ENCODE peak calls at places on chromosomes 4 and X, in six cellular contexts. One of them, this sample, is unnamed.

GRCh38 chrX:117840645-117841044 is 276.0 kb downstream of the KLHL13 start:
- DNase-seq in K562: no peak
- DNase-seq in HepG2: no peak
- DNase-seq in GM12878: no peak
- DNase-seq in NB4: no peak
- DNase-seq in endothelial cell of umbilical vein: no peak
- DNase-seq in this sample: no peak

GRCh38 chr4:13750594-13750993 is 123.1 kb upstream of the BOD1L1 start:
- DNase-seq in NB4: no peak
- DNase-seq in endothelial cell of umbilical vein: no peak
- DNase-seq in K562: no peak
- DNase-seq in GM12878: no peak
- DNase-seq in HepG2: no peak
- DNase-seq in this sample: no peak

GRCh38 chrX:12956704-12957541 is 18.0 kb upstream of the TMSB4X start:
- DNase-seq in K562: peak; percentile 46
- DNase-seq in HepG2: no peak
- DNase-seq in NB4: peak; percentile 91
- DNase-seq in endothelial cell of umbilical vein: peak; percentile 77
- DNase-seq in GM12878: peak; percentile 91
- DNase-seq in this sample: peak; percentile 67

GRCh38 chr4:164977243-164978164 is at the start of gene TRIM61:
- DNase-seq in K562: no peak
- DNase-seq in GM12878: peak; percentile 54
- DNase-seq in NB4: no peak
- DNase-seq in endothelial cell of umbilical vein: no peak
- DNase-seq in HepG2: no peak
- DNase-seq in this sample: no peak

GRCh38 chrX:155188786-155189185 is 27.5 kb upstream of the VBP1 start:
- DNase-seq in endothelial cell of umbilical vein: no peak
- DNase-seq in HepG2: no peak
- DNase-seq in K562: no peak
- DNase-seq in NB4: peak; percentile 91
- DNase-seq in GM12878: no peak
- DNase-seq in this sample: no peak

GRCh38 chrX:3268804-3269203 is 77.6 kb downstream of the MXRA5 start:
- DNase-seq in K562: no peak
- DNase-seq in NB4: no peak
- DNase-seq in GM12878: no peak
- DNase-seq in HepG2: no peak
- DNase-seq in endothelial cell of umbilical vein: peak; percentile 3
- DNase-seq in this sample: no peak

GRCh38 chrX:77572322-77572721 is 125.1 kb downstream of the FGF16 start:
- DNase-seq in HepG2: no peak
- DNase-seq in endothelial cell of umbilical vein: no peak
- DNase-seq in GM12878: no peak
- DNase-seq in NB4: no peak
- DNase-seq in K562: no peak
- DNase-seq in this sample: no peak

GRCh38 chr4:103032575-103032974 is 13.1 kb upstream of the SLC9B1 start:
- DNase-seq in GM12878: no peak
- DNase-seq in NB4: peak; percentile 75
- DNase-seq in K562: peak; percentile 46
- DNase-seq in HepG2: peak; percentile 52
- DNase-seq in endothelial cell of umbilical vein: peak; percentile 6
- DNase-seq in this sample: peak; percentile 56

GRCh38 chr4:113593400-113594230 is 167.9 kb downstream of the CAMK2D start:
- DNase-seq in K562: no peak
- DNase-seq in HepG2: no peak
- DNase-seq in GM12878: peak; percentile 8
- DNase-seq in endothelial cell of umbilical vein: no peak
- DNase-seq in NB4: no peak
- DNase-seq in this sample: no peak

GRCh38 chr4:166386491-166387367 is 513.7 kb downstream of the TLL1 start:
- DNase-seq in NB4: no peak
- DNase-seq in K562: no peak
- DNase-seq in GM12878: no peak
- DNase-seq in endothelial cell of umbilical vein: no peak
- DNase-seq in HepG2: no peak
- DNase-seq in this sample: peak; percentile 4

GRCh38 chr4:85733798-85734197 is 258.8 kb downstream of the ARHGAP24 start:
- DNase-seq in HepG2: no peak
- DNase-seq in K562: no peak
- DNase-seq in endothelial cell of umbilical vein: no peak
- DNase-seq in GM12878: no peak
- DNase-seq in NB4: no peak
- DNase-seq in this sample: no peak

GRCh38 chr4:107600456-107600855 is 119.6 kb downstream of the PAPSS1 start:
- DNase-seq in K562: no peak
- DNase-seq in GM12878: no peak
- DNase-seq in HepG2: no peak
- DNase-seq in NB4: no peak
- DNase-seq in endothelial cell of umbilical vein: no peak
- DNase-seq in this sample: no peak

GRCh38 chr4:140095694-140096482 is 58.1 kb downstream of the MAML3 start:
- DNase-seq in NB4: peak; percentile 80
- DNase-seq in HepG2: no peak
- DNase-seq in GM12878: no peak
- DNase-seq in K562: no peak
- DNase-seq in endothelial cell of umbilical vein: peak; percentile 95
- DNase-seq in this sample: peak; percentile 98

GRCh38 chr4:81845273-81845672 is 373.6 kb upstream of the RASGEF1B start:
- DNase-seq in K562: no peak
- DNase-seq in endothelial cell of umbilical vein: no peak
- DNase-seq in GM12878: no peak
- DNase-seq in NB4: no peak
- DNase-seq in HepG2: no peak
- DNase-seq in this sample: no peak

GRCh38 chr4:100093091-100093866 is 97.0 kb downstream of the DDIT4L start:
- DNase-seq in K562: peak; percentile 55
- DNase-seq in NB4: peak; percentile 79
- DNase-seq in GM12878: peak; percentile 43
- DNase-seq in HepG2: peak; percentile 65
- DNase-seq in endothelial cell of umbilical vein: peak; percentile 89
- DNase-seq in this sample: peak; percentile 43

GRCh38 chr4:143302526-143302925 is 34.1 kb upstream of the GAB1 start:
- DNase-seq in endothelial cell of umbilical vein: peak; percentile 8
- DNase-seq in HepG2: no peak
- DNase-seq in GM12878: no peak
- DNase-seq in NB4: no peak
- DNase-seq in K562: no peak
- DNase-seq in this sample: no peak

GRCh38 chrX:1507511-1508463 is 29.2 kb downstream of the P2RY8 start:
- DNase-seq in K562: no peak
- DNase-seq in GM12878: peak; percentile 95
- DNase-seq in HepG2: no peak
- DNase-seq in NB4: peak; percentile 72
- DNase-seq in endothelial cell of umbilical vein: no peak
- DNase-seq in this sample: no peak

GRCh38 chr4:186486172-186486571 is 69.2 kb downstream of the MTNR1A start:
- DNase-seq in GM12878: no peak
- DNase-seq in NB4: no peak
- DNase-seq in endothelial cell of umbilical vein: no peak
- DNase-seq in HepG2: no peak
- DNase-seq in K562: no peak
- DNase-seq in this sample: no peak

GRCh38 chrX:101040197-101040596 is 11.7 kb downstream of the TRMT2B start:
- DNase-seq in HepG2: no peak
- DNase-seq in K562: no peak
- DNase-seq in endothelial cell of umbilical vein: no peak
- DNase-seq in GM12878: no peak
- DNase-seq in NB4: no peak
- DNase-seq in this sample: no peak

GRCh38 chr4:85756938-85757337 is 282.0 kb downstream of the ARHGAP24 start:
- DNase-seq in GM12878: no peak
- DNase-seq in NB4: peak; percentile 23
- DNase-seq in HepG2: no peak
- DNase-seq in K562: peak; percentile 8
- DNase-seq in endothelial cell of umbilical vein: peak; percentile 68
- DNase-seq in this sample: no peak

GRCh38 chr4:74794341-74794801 is at the start of gene BTC:
- DNase-seq in GM12878: no peak
- DNase-seq in endothelial cell of umbilical vein: no peak
- DNase-seq in K562: no peak
- DNase-seq in NB4: no peak
- DNase-seq in HepG2: peak; percentile 30
- DNase-seq in this sample: peak; percentile 64

GRCh38 chr4:3218824-3219760 is 29.9 kb upstream of the MSANTD1 start:
- DNase-seq in K562: no peak
- DNase-seq in NB4: no peak
- DNase-seq in HepG2: no peak
- DNase-seq in GM12878: no peak
- DNase-seq in endothelial cell of umbilical vein: no peak
- DNase-seq in this sample: no peak

GRCh38 chr4:90540536-90540935 is 413.3 kb downstream of the CCSER1 start:
- DNase-seq in GM12878: no peak
- DNase-seq in HepG2: no peak
- DNase-seq in NB4: no peak
- DNase-seq in K562: no peak
- DNase-seq in endothelial cell of umbilical vein: no peak
- DNase-seq in this sample: no peak
- TF ChIP-seq MYC in GM12878: no peak
- TF ChIP-seq MYC in HepG2: no peak
- TF ChIP-seq MYC in NB4: no peak
- TF ChIP-seq MYC in K562: no peak
- TF ChIP-seq MYC in endothelial cell of umbilical vein: no peak
- TF ChIP-seq MYC in this sample: no peak

GRCh38 chr4:92104506-92104905 is 199.3 kb upstream of the GRID2 start:
- DNase-seq in GM12878: no peak
- DNase-seq in NB4: peak; percentile 73
- DNase-seq in endothelial cell of umbilical vein: no peak
- DNase-seq in HepG2: no peak
- DNase-seq in K562: no peak
- DNase-seq in this sample: no peak
- TF ChIP-seq MYC in GM12878: no peak
- TF ChIP-seq MYC in NB4: no peak
- TF ChIP-seq MYC in endothelial cell of umbilical vein: no peak
- TF ChIP-seq MYC in HepG2: no peak
- TF ChIP-seq MYC in K562: no peak
- TF ChIP-seq MYC in this sample: no peak

GRCh38 chrX:25548806-25549205 is 533.0 kb upstream of the ARX start:
- DNase-seq in GM12878: no peak
- DNase-seq in NB4: no peak
- DNase-seq in HepG2: no peak
- DNase-seq in K562: no peak
- DNase-seq in endothelial cell of umbilical vein: no peak
- DNase-seq in this sample: no peak

DNA sequence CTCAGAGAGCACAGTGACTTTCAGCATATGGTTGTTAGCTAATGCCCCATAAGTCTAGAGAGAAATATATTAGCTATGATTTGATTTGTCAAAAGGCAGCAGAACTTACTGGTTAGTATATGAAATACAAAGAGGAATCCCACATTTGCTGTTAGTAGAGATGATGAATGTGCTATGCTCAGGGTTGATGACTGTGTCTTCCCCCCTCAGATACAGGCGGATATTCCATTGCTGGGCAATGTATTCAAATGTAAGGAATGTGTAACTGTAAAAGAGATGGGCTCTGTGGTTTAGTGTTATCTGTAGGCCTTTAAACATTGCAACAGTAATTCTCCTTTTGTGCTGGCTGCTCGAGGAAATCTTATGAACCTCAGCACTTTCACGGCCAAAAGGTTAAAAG is 528.9 kb upstream of the ARX start:
- DNase-seq in GM12878: no peak
- DNase-seq in HepG2: no peak
- DNase-seq in endothelial cell of umbilical vein: no peak
- DNase-seq in K562: no peak
- DNase-seq in NB4: no peak
- DNase-seq in this sample: no peak
- TF ChIP-seq MYC in GM12878: no peak
- TF ChIP-seq MYC in HepG2: no peak
- TF ChIP-seq MYC in endothelial cell of umbilical vein: no peak
- TF ChIP-seq MYC in K562: no peak
- TF ChIP-seq MYC in NB4: no peak
- TF ChIP-seq MYC in this sample: no peak

DNA sequence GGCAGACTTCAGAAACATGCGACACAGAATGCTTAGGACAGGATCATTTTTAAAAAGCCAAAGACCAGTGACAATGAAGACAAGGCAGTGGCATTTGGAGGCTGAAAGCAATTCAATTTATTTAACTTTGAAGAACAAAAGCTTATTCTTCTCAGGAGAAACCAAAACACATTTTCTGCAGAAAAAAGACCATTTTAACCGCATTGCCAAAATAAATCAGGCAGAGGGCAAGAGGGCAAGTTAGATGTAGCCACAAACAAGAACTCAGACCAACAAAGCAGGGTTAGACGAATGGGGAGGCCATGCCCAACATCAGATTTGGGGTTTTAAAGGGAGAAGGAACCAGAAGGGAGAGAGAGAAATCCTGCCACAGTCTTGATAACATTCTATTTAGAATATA is 58.9 kb downstream of the RELL1 start:
- DNase-seq in K562: no peak
- DNase-seq in HepG2: no peak
- DNase-seq in endothelial cell of umbilical vein: peak; percentile 26
- DNase-seq in NB4: no peak
- DNase-seq in GM12878: no peak
- DNase-seq in this sample: no peak
- TF ChIP-seq MYC in K562: no peak
- TF ChIP-seq MYC in HepG2: no peak
- TF ChIP-seq MYC in endothelial cell of umbilical vein: no peak
- TF ChIP-seq MYC in NB4: no peak
- TF ChIP-seq MYC in GM12878: no peak
- TF ChIP-seq MYC in this sample: no peak

GRCh38 chr4:39786838-39787237 is 88.9 kb downstream of the UBE2K start:
- DNase-seq in NB4: no peak
- DNase-seq in K562: no peak
- DNase-seq in GM12878: no peak
- DNase-seq in HepG2: no peak
- DNase-seq in endothelial cell of umbilical vein: no peak
- DNase-seq in this sample: no peak
- TF ChIP-seq MYC in NB4: no peak
- TF ChIP-seq MYC in K562: no peak
- TF ChIP-seq MYC in GM12878: no peak
- TF ChIP-seq MYC in HepG2: no peak
- TF ChIP-seq MYC in endothelial cell of umbilical vein: no peak
- TF ChIP-seq MYC in this sample: no peak

GRCh38 chr4:71683309-71683708 is 100.6 kb downstream of the GC start:
- DNase-seq in endothelial cell of umbilical vein: no peak
- DNase-seq in NB4: no peak
- DNase-seq in GM12878: no peak
- DNase-seq in HepG2: no peak
- DNase-seq in K562: no peak
- DNase-seq in this sample: no peak
- TF ChIP-seq MYC in endothelial cell of umbilical vein: no peak
- TF ChIP-seq MYC in NB4: no peak
- TF ChIP-seq MYC in GM12878: no peak
- TF ChIP-seq MYC in HepG2: no peak
- TF ChIP-seq MYC in K562: no peak
- TF ChIP-seq MYC in this sample: no peak